ENCODE peak calls at places on chromosomes 1 and 21, in nine cellular contexts. A is activated naive CD8-positive, alpha-beta T cell treated with anti-CD3 and anti-CD28 coated beads, Interleukin-2, amount 50 U/mL, for 16 hours; N is brain microvascular endothelial cell; Y is astrocyte; S is cardiac muscle cell; L is psoas muscle; K is CD4-positive, alpha-beta T cell; W is MCF 10A; F is kidney tubule cell. G is an unnamed sample.

GRCh38 chr1:27000817-27001460 is 7.4 kb downstream of the TRNP1 start:
- DNase-seq in S (peak; percentile 62), Y (peak; percentile 71), F (peak; percentile 82), W (peak; percentile 47), A (no peak), N (peak; percentile 67), K (no peak), L (no peak), G (no peak)

GRCh38 chr1:241985787-241986186 is 13.1 kb downstream of the MAP1LC3C start:
- DNase-seq in W (peak; percentile 80), N (peak; percentile 47), S (peak; percentile 45), F (peak; percentile 45), K (no peak), L (no peak), A (no peak), Y (no peak), G (no peak)

GRCh38 chr1:226033599-226034390 is 28.7 kb upstream of the H3-3A start:
- DNase-seq in W (no peak), S (no peak), A (no peak), F (no peak), N (no peak), K (no peak), L (no peak), Y (no peak), G (no peak)

GRCh38 chr1:88935522-88936222 is 44.3 kb upstream of the GTF2B start:
- DNase-seq in A (no peak), L (no peak), W (peak; percentile 58), N (no peak), Y (peak; percentile 19), K (no peak), F (peak; percentile 54), S (peak; percentile 64), G (no peak)

GRCh38 chr1:116544588-116545358 is 26.1 kb downstream of the CD58 start:
- DNase-seq in A (no peak), F (no peak), L (no peak), S (no peak), Y (no peak), N (no peak), K (no peak), W (no peak), G (no peak)

GRCh38 chr21:14686466-14687276 is 140.6 kb upstream of the SAMSN1 start:
- DNase-seq in L (no peak), S (no peak), K (no peak), W (no peak), Y (peak; percentile 3), F (no peak), N (no peak), A (no peak), G (no peak)

GRCh38 chr1:150236614-150236934 is 662 bp upstream of the ANP32E start:
- DNase-seq in Y (no peak), S (no peak), N (no peak), L (no peak), A (no peak), K (no peak), F (no peak), W (no peak), G (no peak)

GRCh38 chr1:214844319-214844718 is 238.2 kb upstream of the KCNK2 start:
- DNase-seq in N (no peak), W (no peak), F (no peak), A (no peak), L (no peak), Y (no peak), K (no peak), S (no peak), G (no peak)

GRCh38 chr1:66262233-66262632 is 271.7 kb upstream of the SGIP1 start:
- DNase-seq in Y (peak; percentile 69), F (peak; percentile 59), K (no peak), S (peak; percentile 90), A (no peak), W (peak; percentile 96), N (peak; percentile 55), L (peak; percentile 48), G (no peak)

GRCh38 chr21:39612233-39613028 is at the start of gene B3GALT5:
- DNase-seq in Y (peak; percentile 60), S (no peak), W (no peak), F (peak; percentile 35), A (no peak), K (no peak), N (no peak), L (no peak), G (no peak)

GRCh38 chr1:236163460-236164153 is 21.3 kb downstream of the GPR137B start:
- DNase-seq in A (no peak), W (no peak), Y (no peak), S (peak; percentile 10), F (no peak), K (no peak), L (no peak), N (no peak), G (no peak)

GRCh38 chr1:115299266-115299665 is 38.8 kb downstream of the NGF start:
- DNase-seq in N (no peak), S (no peak), F (peak; percentile 54), A (no peak), L (no peak), K (no peak), Y (peak; percentile 69), W (no peak), G (no peak)

GRCh38 chr1:125087691-125088090 is 3902.9 kb downstream of the SRGAP2C start:
- DNase-seq in L (peak; percentile 12), F (no peak), K (no peak), W (no peak), Y (no peak), A (no peak), N (no peak), S (no peak), G (no peak)

GRCh38 chr1:231420299-231420958 is 1.7 kb downstream of the EGLN1 start:
- DNase-seq in A (no peak), W (peak; percentile 46), N (no peak), L (no peak), F (no peak), Y (peak; percentile 39), K (no peak), S (peak; percentile 42), G (no peak)

GRCh38 chr1:230268371-230269170 is 157.6 kb downstream of the PGBD5 start:
- DNase-seq in A (no peak), N (peak; percentile 59), F (peak; percentile 76), K (no peak), W (peak; percentile 81), Y (peak; percentile 50), L (peak; percentile 72), S (peak; percentile 86), G (no peak)

GRCh38 chr1:222918746-222919477 is 104.1 kb downstream of the DISP1 start:
- DNase-seq in W (peak; percentile 60), L (no peak), A (no peak), K (no peak), S (no peak), Y (no peak), N (no peak), F (no peak), G (no peak)

GRCh38 chr21:40445349-40445921 is 401.5 kb downstream of the DSCAM start:
- DNase-seq in S (no peak), A (no peak), L (no peak), F (no peak), K (no peak), W (no peak), Y (no peak), N (no peak), G (no peak)

GRCh38 chr1:40699787-40700186 is 8.3 kb downstream of the NFYC start:
- DNase-seq in A (no peak), N (no peak), K (no peak), W (no peak), F (peak; percentile 25), Y (no peak), S (no peak), L (no peak), G (no peak)

GRCh38 chr1:77143529-77144121 is 75.6 kb downstream of the PIGK start:
- DNase-seq in S (peak; percentile 20), W (peak; percentile 8), N (no peak), A (no peak), Y (no peak), L (no peak), F (peak; percentile 29), K (no peak), G (no peak)

G was measured in left cardiac atrium.